ENCODE peak calls at places on chromosome 1, in five cellular contexts. N is HTR-8/SVneo; K is right lobe of liver; V is stimulated activated CD8-positive, alpha-beta memory T cell treated with anti-CD3 and anti-CD28 coated beads, Interleukin-4, amount 100 ng/mL, for 24 hours; B is KBM-7. W is an unnamed sample.
A peak's percentile ranks its signal among the peaks of the same experiment; 100 is the strongest.

GRCh38 chr1:225464851-225465792 is 37.3 kb upstream of the LBR start:
- DNase-seq in K (no peak), N (no peak), B (no peak), V (no peak), W (no peak)

GRCh38 chr1:53766766-53767409 is 27.9 kb upstream of the GLIS1 start:
- DNase-seq in N (no peak), K (no peak), B (no peak), V (no peak), W (no peak)

GRCh38 chr1:15083578-15083977 is 70.0 kb upstream of the TMEM51 start:
- DNase-seq in K (no peak), V (no peak), N (no peak), B (no peak), W (no peak)

GRCh38 chr1:209704584-209704983 is at the start of gene HSD11B1:
- DNase-seq in K (peak; percentile 93), V (no peak), B (no peak), N (no peak), W (no peak)

GRCh38 chr1:32881871-32882850 is 4.1 kb upstream of the HPCA start:
- DNase-seq in N (no peak), V (no peak), B (no peak), K (no peak), W (no peak)

GRCh38 chr1:215287362-215287761 is 204.8 kb downstream of the KCNK2 start:
- DNase-seq in N (no peak), B (no peak), V (no peak), K (no peak), W (no peak)

GRCh38 chr1:100349276-100349675 is 3.0 kb upstream of the CDC14A start:
- DNase-seq in V (no peak), K (no peak), B (no peak), N (no peak), W (no peak)

GRCh38 chr1:201954263-201955008 is 867 bp upstream of the TIMM17A start:
- DNase-seq in B (no peak), V (no peak), K (no peak), N (no peak), W (no peak)

GRCh38 chr1:175862418-175862817 is 119.0 kb upstream of the TNR start:
- DNase-seq in B (no peak), K (no peak), N (no peak), V (no peak), W (no peak)

GRCh38 chr1:32933742-32934322 is 30.8 kb downstream of the RNF19B start:
- DNase-seq in B (peak; percentile 54), N (peak; percentile 46), K (peak; percentile 83), V (no peak), W (no peak)

GRCh38 chr1:30444850-30445249 is 278.5 kb downstream of the MATN1 start:
- DNase-seq in K (no peak), V (no peak), B (no peak), N (no peak), W (no peak)

GRCh38 chr1:59298178-59298583 is 1.3 kb downstream of the FGGY start:
- DNase-seq in K (peak; percentile 71), N (no peak), B (no peak), V (no peak), W (no peak)

GRCh38 chr1:63322248-63322943 is at the start of gene FOXD3:
- DNase-seq in N (no peak), K (peak; percentile 67), V (no peak), B (peak; percentile 28), W (no peak)

GRCh38 chr1:18288609-18289219 is 181.1 kb downstream of the IGSF21 start:
- DNase-seq in K (no peak), B (no peak), N (no peak), V (no peak), W (no peak)

GRCh38 chr1:74689800-74690696 is 16.5 kb upstream of the ERICH3 start:
- DNase-seq in N (peak; percentile 17), B (peak; percentile 64), V (no peak), K (no peak), W (no peak)

GRCh38 chr1:246117066-246117791 is 389.9 kb downstream of the SMYD3 start:
- DNase-seq in N (peak; percentile 43), V (no peak), B (peak; percentile 86), K (no peak), W (peak; percentile 8)

GRCh38 chr1:100050139-100050538 is 80.3 kb downstream of the SLC35A3 start:
- DNase-seq in K (no peak), N (no peak), V (no peak), B (no peak), W (no peak)

GRCh38 chr1:69524010-69524409 is 43.7 kb upstream of the LRRC7 start:
- DNase-seq in V (no peak), K (no peak), N (no peak), B (no peak), W (no peak)

GRCh38 chr1:223316082-223316481 is 47.9 kb downstream of the SUSD4 start:
- DNase-seq in K (no peak), B (no peak), N (no peak), V (no peak), W (no peak)

GRCh38 chr1:183323849-183324683 is 94.1 kb downstream of the NMNAT2 start:
- DNase-seq in V (no peak), N (peak; percentile 43), K (no peak), B (no peak), W (no peak)

GRCh38 chr1:33338495-33339211 is 17.8 kb upstream of the A3GALT2 start:
- DNase-seq in B (peak; percentile 46), V (no peak), K (no peak), N (no peak), W (no peak)

GRCh38 chr1:99737016-99737415 is 29.4 kb downstream of the FRRS1 start:
- DNase-seq in K (no peak), B (peak; percentile 66), V (no peak), N (peak; percentile 49), W (no peak)

GRCh38 chr1:55750020-55750995 is 535.1 kb upstream of the USP24 start:
- DNase-seq in B (no peak), N (no peak), K (no peak), V (no peak), W (no peak)

GRCh38 chr1:184752656-184753055 is 2.0 kb downstream of the EDEM3 start:
- DNase-seq in B (peak; percentile 72), N (no peak), K (no peak), V (no peak), W (no peak)

GRCh38 chr1:36342426-36343185 is 19.2 kb upstream of the EVA1B start:
- DNase-seq in B (peak; percentile 66), N (peak; percentile 68), V (no peak), K (no peak), W (no peak)

GRCh38 chr1:227775841-227776240 is 39.6 kb upstream of the PRSS38 start:
- DNase-seq in B (no peak), V (no peak), K (no peak), N (no peak), W (no peak)

GRCh38 chr1:198530964-198531363 is 9.5 kb downstream of the ATP6V1G3 start:
- DNase-seq in B (no peak), V (no peak), N (no peak), K (no peak), W (no peak)

GRCh38 chr1:234573711-234574299 is 36.2 kb downstream of the IRF2BP2 start:
- DNase-seq in K (peak; percentile 37), B (no peak), N (no peak), V (no peak), W (no peak)

GRCh38 chr1:229023651-229024295 is 247.1 kb upstream of the RAB4A start:
- DNase-seq in N (no peak), B (peak; percentile 65), K (no peak), V (no peak), W (no peak)

GRCh38 chr1:5599541-5599940 is 392.7 kb downstream of the NPHP4 start:
- DNase-seq in K (no peak), V (no peak), B (no peak), N (no peak), W (no peak)

GRCh38 chr1:27684176-27684575 is 12.2 kb upstream of the IFI6 start:
- DNase-seq in B (no peak), K (no peak), N (no peak), V (no peak), W (no peak)

GRCh38 chr1:205458777-205459566 is 3.1 kb upstream of the BLACAT1 start:
- DNase-seq in K (no peak), V (no peak), N (peak; percentile 60), B (peak; percentile 70), W (no peak)

GRCh38 chr1:150875197-150876110 is 945 bp downstream of the ARNT start:
- DNase-seq in V (no peak), K (peak; percentile 37), B (no peak), N (no peak), W (no peak)

GRCh38 chr1:7526867-7527732 is 244.0 kb upstream of the VAMP3 start:
- DNase-seq in B (no peak), N (no peak), K (no peak), V (no peak), W (no peak)

GRCh38 chr1:184838374-184838995 is 83.8 kb upstream of the EDEM3 start:
- DNase-seq in N (peak; percentile 83), V (no peak), K (no peak), B (peak; percentile 19), W (no peak)

W was measured in GM12892.